ENCODE peak calls at places on chromosomes 3 and 15, in nine cellular contexts. C is cardiac muscle cell, Y is brain microvascular endothelial cell, Z is IMR-90, P is SK-N-SH, J is WERI-Rb-1, W is neuronal stem cell, F is psoas muscle, D is ovary. R is an unnamed sample. For H3K27me3, the result is how much of the 10 kb centered on the place peaks cover.

GRCh38 chr3:53193466-53194217 is 32.6 kb downstream of the PRKCD start:
- DNase-seq in C (no peak), Y (no peak), Z (no peak), P (peak), J (no peak), W (no peak), F (no peak), D (peak), R (peak)

GRCh38 chr3:151766454-151766853 is 32.7 kb downstream of the AADACL2 start:
- DNase-seq in C (no peak), Y (peak), Z (peak), P (no peak), J (no peak), W (no peak), F (no peak), D (no peak), R (no peak)

GRCh38 chr3:1664266-1664665 is 434.4 kb upstream of the CNTN4 start:
- DNase-seq in C (no peak), Y (no peak), Z (no peak), P (no peak), J (no peak), W (no peak), F (no peak), D (no peak), R (no peak)

GRCh38 chr3:176780766-176781165 is 416.5 kb downstream of the TBL1XR1 start:
- DNase-seq in C (no peak), Y (no peak), Z (no peak), P (no peak), J (no peak), W (peak), F (no peak), D (no peak), R (peak)

GRCh38 chr3:58055309-58055708 is 47.1 kb downstream of the FLNB start:
- DNase-seq in C (no peak), Y (no peak), Z (no peak), P (no peak), J (no peak), W (no peak), F (no peak), D (no peak), R (no peak)

GRCh38 chr15:85869124-85869523 is 74.4 kb upstream of the KLHL25 start:
- DNase-seq in C (no peak), Y (no peak), Z (no peak), P (no peak), J (no peak), W (no peak), F (no peak), D (no peak), R (no peak)

GRCh38 chr15:100926971-100927756 is 8.0 kb downstream of the LRRK1 start:
- DNase-seq in C (no peak), Y (no peak), Z (no peak), P (no peak), J (no peak), W (no peak), F (no peak), D (no peak), R (no peak)

GRCh38 chr3:140092883-140093536 is 158.0 kb downstream of the CLSTN2 start:
- DNase-seq in C (no peak), Y (no peak), Z (no peak), P (peak), J (peak), W (no peak), F (no peak), D (no peak), R (peak)

GRCh38 chr3:176767385-176767784 is 429.9 kb downstream of the TBL1XR1 start:
- DNase-seq in C (no peak), Y (peak), Z (peak), P (no peak), J (no peak), W (no peak), F (no peak), D (no peak), R (no peak)

GRCh38 chr3:94028093-94028837 is at the start of gene STX19:
- DNase-seq in C (no peak), Y (no peak), Z (no peak), P (no peak), J (no peak), W (no peak), F (no peak), D (no peak), R (no peak)

GRCh38 chr15:42118650-42119531 is 24.5 kb upstream of the PLA2G4D start:
- DNase-seq in C (peak), Y (no peak), Z (no peak), P (no peak), J (no peak), W (no peak), F (no peak), D (no peak), R (peak)

GRCh38 chr3:158791259-158791920 is 10.5 kb upstream of the MFSD1 start:
- DNase-seq in C (peak), Y (peak), Z (peak), P (peak), J (peak), W (peak), F (no peak), D (no peak), R (peak)

GRCh38 chr3:51715231-51716058 is 8.6 kb downstream of the GRM2 start:
- DNase-seq in C (no peak), Y (no peak), Z (no peak), P (peak), J (no peak), W (no peak), F (no peak), D (peak), R (peak)

GRCh38 chr3:134576426-134576825 is 74.4 kb downstream of the KY start:
- DNase-seq in C (no peak), Y (no peak), Z (no peak), P (no peak), J (no peak), W (no peak), F (no peak), D (no peak), R (no peak)

GRCh38 chr3:53806182-53807116 is 39.8 kb downstream of the CHDH start:
- DNase-seq in C (no peak), Y (peak), Z (peak), P (no peak), J (no peak), W (no peak), F (no peak), D (no peak), R (no peak)

GRCh38 chr3:51711352-51712019 is 4.6 kb downstream of the GRM2 start:
- DNase-seq in C (no peak), Y (no peak), Z (no peak), P (peak), J (no peak), W (no peak), F (no peak), D (no peak), R (no peak)

GRCh38 chr3:55416381-55416821 is 70.7 kb downstream of the WNT5A start:
- DNase-seq in C (no peak), Y (peak), Z (peak), P (peak), J (no peak), W (no peak), F (no peak), D (no peak), R (no peak)

GRCh38 chr3:27805282-27805681 is 83.2 kb upstream of the EOMES start:
- DNase-seq in C (no peak), Y (no peak), Z (no peak), P (no peak), J (no peak), W (no peak), F (no peak), D (no peak), R (no peak)

GRCh38 chr3:16286672-16287604 is 21.9 kb downstream of the OXNAD1 start:
- DNase-seq in C (no peak), Y (no peak), Z (no peak), P (no peak), J (no peak), W (no peak), F (no peak), D (no peak), R (no peak)

GRCh38 chr3:120025520-120025919 is 68.7 kb downstream of the GSK3B start:
- DNase-seq in C (no peak), Y (no peak), Z (peak), P (no peak), J (no peak), W (no peak), F (no peak), D (no peak), R (no peak)

GRCh38 chr3:127693336-127693843 is 20.6 kb downstream of the ABTB1 start:
- DNase-seq in C (no peak), Y (no peak), Z (no peak), P (no peak), J (no peak), W (no peak), F (peak), D (no peak), R (no peak)

GRCh38 chr3:185540705-185541104 is 11.7 kb downstream of the LIPH start:
- DNase-seq in C (no peak), Y (no peak), Z (no peak), P (peak), J (no peak), W (no peak), F (no peak), D (no peak), R (no peak)

GRCh38 chr15:100565591-100565990 is 36.4 kb downstream of the LINS1 start:
- DNase-seq in C (no peak), Y (no peak), Z (no peak), P (no peak), J (no peak), W (no peak), F (no peak), D (no peak), R (no peak)

GRCh38 chr15:80892414-80892813 is 97.2 kb downstream of the MESD start:
- DNase-seq in C (no peak), Y (no peak), Z (no peak), P (no peak), J (no peak), W (no peak), F (no peak), D (no peak), R (no peak)

GRCh38 chr15:74506515-74506840 is 34.5 kb upstream of the ARID3B start:
- DNase-seq in C (no peak), Y (no peak), Z (no peak), P (no peak), J (no peak), W (no peak), F (no peak), D (no peak), R (no peak)

GRCh38 chr3:47578119-47578630 is 490 bp downstream of the CSPG5 start:
- DNase-seq in C (peak), Y (no peak), Z (no peak), P (peak), J (peak), W (peak), F (peak), D (peak), R (peak)

GRCh38 chr3:195834675-195835583 is 23.2 kb upstream of the MUC4 start:
- DNase-seq in C (no peak), Y (no peak), Z (no peak), P (no peak), J (no peak), W (no peak), F (peak), D (no peak), R (no peak)

GRCh38 chr3:73490453-73491311 is 134.1 kb downstream of the PDZRN3 start:
- DNase-seq in C (peak), Y (peak), Z (peak), P (no peak), J (peak), W (no peak), F (peak), D (peak), R (peak)

GRCh38 chr3:52406231-52406661 is 38.7 kb downstream of the SEMA3G start:
- DNase-seq in C (no peak), Y (no peak), Z (no peak), P (no peak), J (no peak), W (no peak), F (peak), D (peak), R (no peak)

GRCh38 chr3:107956991-107957467 is 133.8 kb downstream of the CD47 start:
- DNase-seq in C (no peak), Y (no peak), Z (peak), P (peak), J (no peak), W (no peak), F (peak), D (peak), R (no peak)

GRCh38 chr3:123365450-123366143 is 83.3 kb downstream of the ADCY5 start:
- DNase-seq in C (peak), Y (no peak), Z (peak), P (peak), J (peak), W (no peak), F (no peak), D (peak), R (peak)

GRCh38 chr15:52657338-52657737 is 21.9 kb downstream of the ATOSA start:
- DNase-seq in C (no peak), Y (peak), Z (peak), P (no peak), J (no peak), W (no peak), F (no peak), D (no peak), R (no peak)

GRCh38 chr3:18062289-18063025 is 320.0 kb upstream of the TBC1D5 start:
- DNase-seq in C (no peak), Y (peak), Z (peak), P (no peak), J (no peak), W (no peak), F (no peak), D (no peak), R (no peak)

GRCh38 chr15:77546050-77546501 is 86.6 kb downstream of the LINGO1 start:
- DNase-seq in C (peak), Y (peak), Z (peak), P (peak), J (no peak), W (no peak), F (no peak), D (no peak), R (no peak)

GRCh38 chr15:59590027-59590426 is 21.6 kb upstream of the GCNT3 start:
- DNase-seq in C (no peak), Y (no peak), Z (no peak), P (no peak), J (no peak), W (no peak), F (no peak), D (no peak), R (no peak)

GRCh38 chr3:165390171-165390570 is 194.0 kb upstream of the SLITRK3 start:
- DNase-seq in C (no peak), Y (no peak), Z (no peak), P (no peak), J (no peak), W (no peak), F (no peak), D (no peak), R (no peak)

GRCh38 chr3:176469694-176470205 is 727.5 kb downstream of the TBL1XR1 start:
- DNase-seq in C (no peak), Y (peak), Z (no peak), P (no peak), J (no peak), W (no peak), F (no peak), D (no peak), R (no peak)

GRCh38 chr3:143736205-143736604 is 112.1 kb downstream of the SLC9A9 start:
- DNase-seq in C (no peak), Y (no peak), Z (no peak), P (no peak), J (no peak), W (no peak), F (no peak), D (no peak), R (no peak)

GRCh38 chr3:32681811-32682210 is 3.2 kb upstream of the CNOT10 start:
- DNase-seq in C (no peak), Y (no peak), Z (no peak), P (no peak), J (no peak), W (no peak), F (no peak), D (no peak), R (no peak)
- H3K27me3 ChIP-seq in C (under half), Y (under half), Z (under half), P (under half), J (under half), W (under half), F (under half), D (under half), R (under half)

DNA sequence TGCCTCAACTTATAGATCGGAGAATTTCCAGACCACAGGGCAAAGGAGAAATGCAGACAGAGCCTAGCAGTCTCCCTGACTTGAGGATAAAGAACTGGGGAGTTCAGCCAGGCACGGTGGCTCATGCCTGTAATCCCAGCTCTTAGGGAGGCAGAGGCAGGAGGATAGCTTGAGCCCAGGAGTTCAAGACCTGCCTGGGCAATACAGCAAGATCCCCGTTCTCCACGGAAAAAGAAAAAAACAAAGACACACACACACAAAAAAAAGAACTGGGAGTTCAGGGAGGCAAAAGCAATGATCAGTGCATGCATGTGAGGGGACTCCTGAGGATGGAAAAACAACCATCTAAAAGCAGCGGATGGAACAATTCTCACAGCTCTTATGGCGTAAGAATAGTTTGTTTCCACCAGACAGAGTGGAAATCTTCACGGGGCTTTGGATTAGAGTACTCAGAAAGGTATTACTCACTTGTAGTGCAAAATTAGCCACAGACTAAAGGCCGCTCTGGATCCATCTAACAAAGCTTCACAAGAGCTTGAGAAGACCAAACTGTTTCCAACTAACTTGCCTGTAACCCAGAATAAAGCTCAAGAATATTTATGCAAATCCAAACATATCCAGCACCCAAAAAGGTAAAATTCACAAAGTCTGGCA is 16.3 kb downstream of the SEC11A start:
- DNase-seq in C (no peak), Y (no peak), Z (no peak), P (no peak), J (no peak), W (no peak), F (no peak), D (no peak), R (no peak)
- H3K4me3 ChIP-seq in C (no peak), Y (no peak), Z (no peak), P (no peak), J (no peak), W (no peak), F (no peak), D (no peak), R (no peak)

GRCh38 chr3:61564405-61565059 is 3.2 kb downstream of the PTPRG start:
- DNase-seq in C (peak), Y (peak), Z (peak), P (peak), J (peak), W (peak), F (peak), D (peak), R (peak)
- H3K27me3 ChIP-seq in C (under half), Y (under half), Z (under half), P (under half), J (under half), W (under half), F (under half), D (under half), R (under half)

DNA sequence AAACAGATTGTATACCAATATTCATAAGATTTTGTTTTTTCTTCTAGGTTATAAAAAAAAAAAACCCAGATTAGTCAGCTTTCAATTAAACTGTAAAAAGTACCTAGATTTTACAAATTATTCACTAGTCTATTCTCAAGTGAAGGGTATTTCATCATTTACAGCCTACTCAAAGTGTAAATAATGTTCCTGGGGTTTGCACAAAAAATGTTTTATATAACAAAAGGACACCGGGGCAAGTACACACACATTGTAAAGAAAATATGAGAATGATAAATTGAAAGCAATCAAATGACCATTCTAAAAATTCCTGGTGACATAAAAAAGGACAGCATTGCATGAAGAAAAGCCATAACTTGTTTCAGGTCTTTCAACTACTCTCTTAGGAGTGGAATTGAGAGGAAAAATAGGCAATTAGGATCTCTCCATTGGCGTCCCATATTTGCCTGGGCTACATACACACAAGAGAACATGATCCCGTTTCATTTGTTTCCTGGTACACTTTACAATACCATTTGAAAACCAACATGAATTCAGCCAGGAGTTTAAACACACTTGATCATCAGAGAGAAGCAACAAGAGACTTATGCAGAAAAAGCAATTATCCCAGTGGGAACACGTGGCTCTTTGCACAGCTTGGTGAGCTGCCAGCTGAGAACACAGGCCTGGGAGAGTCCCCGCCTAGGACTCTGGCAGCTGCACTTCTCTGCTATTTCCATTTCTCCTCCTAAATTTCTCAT is 1039.2 kb downstream of the ROBO1 start:
- DNase-seq in C (peak), Y (no peak), Z (peak), P (peak), J (peak), W (peak), F (peak), D (peak), R (peak)
- H3K4me3 ChIP-seq in C (no peak), Y (no peak), Z (no peak), P (no peak), J (no peak), W (no peak), F (no peak), D (no peak), R (no peak)

GRCh38 chr15:34794590-34795206 is 651 bp downstream of the ACTC1 start:
- DNase-seq in C (no peak), Y (no peak), Z (no peak), P (no peak), J (no peak), W (no peak), F (no peak), D (no peak), R (peak)

GRCh38 chr15:34793901-34794300 is 1.4 kb downstream of the ACTC1 start:
- DNase-seq in C (peak), Y (no peak), Z (no peak), P (no peak), J (no peak), W (no peak), F (peak), D (no peak), R (no peak)

GRCh38 chr15:34795267-34796081 is at the start of gene ACTC1:
- DNase-seq in C (peak), Y (peak), Z (peak), P (no peak), J (peak), W (peak), F (peak), D (peak), R (peak)

GRCh38 chr15:34799149-34799824 is 3.9 kb upstream of the ACTC1 start:
- DNase-seq in C (peak), Y (no peak), Z (no peak), P (peak), J (peak), W (no peak), F (peak), D (peak), R (peak)

DNA sequence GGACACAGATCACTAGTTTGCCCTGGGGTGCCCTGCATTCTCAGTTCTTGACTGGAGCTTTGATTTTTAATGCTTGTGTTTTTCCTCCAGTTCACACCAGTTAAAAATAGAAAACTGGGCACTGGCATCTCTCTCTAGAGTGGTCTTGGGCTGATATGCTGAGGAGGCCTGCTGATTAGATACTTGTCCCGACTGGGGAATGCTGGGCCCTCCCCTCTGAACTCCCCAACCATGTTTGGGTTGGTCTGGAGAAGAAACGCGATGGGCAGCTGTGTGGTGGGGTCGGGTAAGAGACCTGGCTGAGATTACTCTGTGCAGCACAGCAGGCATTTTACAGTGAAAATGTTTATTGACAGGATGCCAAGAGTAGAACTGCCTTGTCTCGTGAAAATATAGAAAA is 1.5 kb upstream of the ACTC1 start:
- DNase-seq in C (peak), Y (no peak), Z (no peak), P (no peak), J (no peak), W (no peak), F (no peak), D (no peak), R (no peak)
- H3K27me3 ChIP-seq in C (under half), Y (under half), Z (under half), P (under half), J (under half), W (under half), F (under half), D (under half), R (under half)